ENCODE peak calls at places on chromosome 4, in four cellular contexts. O is WTC11, J is HEK293T, G is K562. A is an unnamed sample.

GRCh38 chr4:70801265-70801809 is 38.4 kb downstream of the GRSF1 start:
- DNase-seq in O (no peak), J (no peak), G (no peak), A (no peak)

GRCh38 chr4:2297606-2298517 is 36.0 kb upstream of the MXD4 start:
- DNase-seq in G (no peak), J (no peak), O (no peak), A (no peak)

GRCh38 chr4:100977746-100978397 is 369.5 kb downstream of the PPP3CA start:
- DNase-seq in G (no peak), J (no peak), O (no peak), A (no peak)

GRCh38 chr4:54498661-54499111 is 159.1 kb upstream of the KIT start:
- DNase-seq in G (no peak), O (no peak), J (no peak), A (no peak)

GRCh38 chr4:8850074-8850829 is 21.4 kb downstream of the HMX1 start:
- DNase-seq in O (no peak), J (no peak), G (no peak), A (no peak)

GRCh38 chr4:144709159-144709558 is 63.2 kb downstream of the HHIP start:
- DNase-seq in J (no peak), G (no peak), O (no peak), A (no peak)

GRCh38 chr4:148021706-148022105 is 289.8 kb downstream of the ARHGAP10 start:
- DNase-seq in O (no peak), J (no peak), G (no peak), A (no peak)

GRCh38 chr4:108531461-108531860 is 88.9 kb upstream of the RPL34 start:
- DNase-seq in J (no peak), G (no peak), O (no peak), A (no peak)

GRCh38 chr4:186621959-186622553 is 66.7 kb upstream of the MTNR1A start:
- DNase-seq in J (no peak), G (no peak), O (no peak), A (no peak)

GRCh38 chr4:138869631-138870030 is 145.9 kb upstream of the NOCT start:
- DNase-seq in O (no peak), G (no peak), J (no peak), A (no peak)

GRCh38 chr4:55183926-55184599 is 58.7 kb upstream of the KDR start:
- DNase-seq in J (no peak), G (no peak), O (peak; percentile 26), A (no peak)

GRCh38 chr4:1318488-1319213 is 28.4 kb upstream of the UVSSA start:
- DNase-seq in J (peak; percentile 40), O (peak; percentile 71), G (peak; percentile 54), A (no peak)

GRCh38 chr4:6262176-6262575 is 7.5 kb upstream of the WFS1 start:
- DNase-seq in J (no peak), G (no peak), O (no peak), A (no peak)

GRCh38 chr4:2256156-2256731 is 5.7 kb downstream of the MXD4 start:
- DNase-seq in O (no peak), G (no peak), J (no peak), A (no peak)

GRCh38 chr4:122806981-122807679 is 19.5 kb upstream of the FGF2 start:
- DNase-seq in O (no peak), J (no peak), G (peak; percentile 26), A (no peak)

GRCh38 chr4:87896020-87896621 is 63.4 kb downstream of the MEPE start:
- DNase-seq in J (peak; percentile 9), G (no peak), O (no peak), A (peak; percentile 52)

GRCh38 chr4:141646969-141647368 is 10.6 kb downstream of the IL15 start:
- DNase-seq in O (no peak), G (no peak), J (no peak), A (no peak)

GRCh38 chr4:117085185-117085701 is at the start of gene TRAM1L1:
- DNase-seq in G (peak; percentile 6), J (peak; percentile 84), O (peak; percentile 86), A (peak; percentile 30)

GRCh38 chr4:112082954-112083586 is 62.2 kb upstream of the FAM241A start:
- DNase-seq in G (no peak), J (no peak), O (no peak), A (peak; percentile 86)

GRCh38 chr4:183337833-183338232 is 15.6 kb upstream of the CLDN24 start:
- DNase-seq in G (no peak), J (no peak), O (no peak), A (no peak)

GRCh38 chr4:6257243-6258025 is 12.2 kb upstream of the WFS1 start:
- DNase-seq in J (no peak), O (no peak), G (no peak), A (no peak)

GRCh38 chr4:3475713-3476260 is 12.7 kb downstream of the DOK7 start:
- DNase-seq in J (no peak), O (no peak), G (no peak), A (no peak)

GRCh38 chr4:3475041-3475712 is 12.1 kb downstream of the DOK7 start:
- DNase-seq in G (no peak), J (no peak), O (no peak), A (no peak)

GRCh38 chr4:3477750-3478430 is 14.8 kb downstream of the DOK7 start:
- DNase-seq in G (no peak), J (no peak), O (no peak), A (no peak)

GRCh38 chr4:3476936-3477749 is 14.0 kb downstream of the DOK7 start:
- DNase-seq in J (no peak), O (no peak), G (no peak), A (no peak)

GRCh38 chr4:3476341-3476747 is 13.2 kb downstream of the DOK7 start:
- DNase-seq in O (no peak), G (no peak), J (no peak), A (peak; percentile 29)
- TF ChIP-seq ELF4 in O (no peak), G (no peak), J (no peak), A (no peak)

GRCh38 chr4:5039800-5040199 is 11.5 kb upstream of the STK32B start:
- DNase-seq in G (no peak), J (no peak), O (no peak), A (no peak)

GRCh38 chr4:5041609-5042234 is 9.6 kb upstream of the STK32B start:
- DNase-seq in O (no peak), J (no peak), G (no peak), A (no peak)

GRCh38 chr4:5037553-5038551 is 13.4 kb upstream of the STK32B start:
- DNase-seq in O (no peak), G (peak; percentile 64), J (no peak), A (peak; percentile 38)

GRCh38 chr4:5043579-5043978 is 7.7 kb upstream of the STK32B start:
- DNase-seq in O (peak; percentile 32), J (no peak), G (no peak), A (no peak)

DNA sequence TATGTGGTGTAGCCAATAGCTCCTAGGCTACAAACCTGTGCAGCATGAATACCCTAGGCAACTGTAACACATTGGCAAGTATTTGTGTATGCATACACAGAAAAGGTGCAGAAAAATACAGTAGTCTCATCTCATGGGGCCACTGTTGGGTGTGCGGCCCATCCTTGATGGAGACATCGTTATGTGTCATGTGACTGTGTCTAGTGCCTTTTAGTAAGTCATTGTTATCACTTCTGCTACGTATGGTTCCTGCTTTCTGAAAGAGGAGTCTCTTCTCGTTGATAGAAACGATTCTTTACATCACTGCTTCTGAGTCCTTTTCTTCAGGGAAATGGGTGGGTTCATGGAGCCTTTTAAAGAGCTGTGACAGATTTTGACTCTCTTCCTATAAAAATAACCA is 10.4 kb upstream of the STK32B start:
- DNase-seq in J (no peak), G (no peak), O (no peak), A (no peak)
- TF ChIP-seq ELF4 in J (no peak), G (no peak), O (no peak), A (no peak)

GRCh38 chr4:182192511-182193181 is 50.6 kb upstream of the TENM3 start:
- DNase-seq in O (no peak), J (no peak), G (no peak), A (no peak)
- TF ChIP-seq ELF4 in O (no peak), J (no peak), G (no peak), A (no peak)

GRCh38 chr4:151359576-151359975 is 34.2 kb upstream of the SH3D19 start:
- DNase-seq in J (no peak), G (no peak), O (no peak), A (no peak)
- TF ChIP-seq ELF4 in J (no peak), G (no peak), O (no peak), A (no peak)

A was measured in HepG2.